ENCODE peak calls at places on chromosomes 2 and 18, in five cellular contexts. F is NCI-H2171 treated with DMSO at 0.1 percent for 48 hours; W is RWPE1; L is dorsolateral prefrontal cortex; M is stimulated activated CD8-positive, alpha-beta memory T cell treated with anti-CD3 and anti-CD28 coated beads, Interleukin-7, amount 100 ng/mL, for 48 hours. J is an unnamed sample.

GRCh38 chr2:17961789-17962188 is 83.3 kb downstream of the KCNS3 start:
- DNase-seq in W (no peak), F (no peak), M (no peak), L (no peak), J (no peak)

GRCh38 chr2:189254268-189254883 is 74.8 kb upstream of the COL5A2 start:
- DNase-seq in M (no peak), F (no peak), W (peak), L (peak), J (peak)

GRCh38 chr2:199914372-199914958 is 3.4 kb downstream of the C2orf69 start:
- DNase-seq in W (no peak), F (no peak), L (no peak), M (no peak), J (no peak)

GRCh38 chr18:66344227-66344626 is 259.7 kb downstream of the CDH19 start:
- DNase-seq in L (no peak), M (no peak), W (no peak), F (peak), J (no peak)

GRCh38 chr2:176004925-176005324 is 2.9 kb upstream of the LNPK start:
- DNase-seq in L (no peak), M (no peak), W (no peak), F (no peak), J (no peak)

GRCh38 chr2:136243638-136244557 is 125.9 kb upstream of the CXCR4 start:
- DNase-seq in W (no peak), L (peak), F (no peak), M (no peak), J (no peak)

GRCh38 chr2:238441262-238442114 is 14.8 kb downstream of the ASB1 start:
- DNase-seq in L (no peak), M (no peak), W (no peak), F (no peak), J (no peak)

GRCh38 chr2:53633441-53633840 is 134.2 kb upstream of the CHAC2 start:
- DNase-seq in W (peak), L (no peak), F (no peak), M (no peak), J (peak)

GRCh38 chr18:31942301-31942998 is 478 bp downstream of the TRAPPC8 start:
- DNase-seq in W (peak), L (peak), M (peak), F (no peak), J (no peak)

GRCh38 chr18:9919564-9920232 is 5.9 kb downstream of the VAPA start:
- DNase-seq in W (no peak), L (no peak), M (no peak), F (no peak), J (no peak)

GRCh38 chr2:150143087-150143536 is 344.4 kb downstream of the RND3 start:
- DNase-seq in M (no peak), L (no peak), F (no peak), W (peak), J (no peak)

GRCh38 chr2:170974304-170974993 is 45.4 kb downstream of the GORASP2 start:
- DNase-seq in F (no peak), W (no peak), L (no peak), M (no peak), J (no peak)

GRCh38 chr2:217184242-217184641 is 324.4 kb upstream of the TNP1 start:
- DNase-seq in M (no peak), F (no peak), L (no peak), W (no peak), J (no peak)

GRCh38 chr2:63712748-63713147 is 124.0 kb downstream of the MDH1 start:
- DNase-seq in L (no peak), W (no peak), F (no peak), M (no peak), J (no peak)

GRCh38 chr2:168731550-168732128 is 70.8 kb upstream of the NOSTRIN start:
- DNase-seq in L (no peak), W (no peak), F (no peak), M (no peak), J (no peak)

GRCh38 chr2:101002562-101003277 is 631 bp downstream of the RPL31 start:
- DNase-seq in M (no peak), L (no peak), F (no peak), W (no peak), J (no peak)

GRCh38 chr2:216619411-216620393 is 13.5 kb upstream of the IGFBP2 start:
- DNase-seq in M (no peak), L (no peak), W (no peak), F (peak), J (no peak)

GRCh38 chr2:33848486-33848885 is 249.4 kb upstream of the FAM98A start:
- DNase-seq in M (no peak), F (no peak), W (peak), L (no peak), J (no peak)

GRCh38 chr2:236840215-236840614 is 245.5 kb upstream of the COPS8 start:
- DNase-seq in W (no peak), F (no peak), L (no peak), M (no peak), J (no peak)

GRCh38 chr2:85537600-85538506 is 1.1 kb upstream of the MAT2A start:
- DNase-seq in W (no peak), F (peak), M (no peak), L (peak), J (no peak)

GRCh38 chr2:165499131-165499530 is 29.6 kb downstream of the CSRNP3 start:
- DNase-seq in W (no peak), L (no peak), F (no peak), M (no peak), J (no peak)

GRCh38 chr2:201618744-201619654 is 24.3 kb downstream of the TMEM237 start:
- DNase-seq in F (peak), W (peak), L (peak), M (no peak), J (no peak)

GRCh38 chr18:2338601-2339000 is 232.7 kb downstream of the METTL4 start:
- DNase-seq in L (no peak), W (no peak), F (no peak), M (no peak), J (no peak)

GRCh38 chr18:9792565-9793226 is 84.6 kb downstream of the RAB31 start:
- DNase-seq in M (no peak), L (no peak), W (no peak), F (no peak), J (no peak)

GRCh38 chr2:21423854-21424253 is 300.1 kb downstream of the TDRD15 start:
- DNase-seq in M (no peak), F (no peak), W (no peak), L (no peak), J (no peak)

GRCh38 chr2:113158884-113159553 is 14.8 kb upstream of the PSD4 start:
- DNase-seq in W (no peak), L (no peak), F (no peak), M (no peak), J (no peak)

GRCh38 chr18:54161267-54161666 is 63.2 kb downstream of the MBD2 start:
- DNase-seq in M (no peak), W (no peak), F (no peak), L (no peak), J (no peak)

GRCh38 chr2:217392930-217393584 is 533.2 kb upstream of the TNP1 start:
- DNase-seq in W (no peak), M (no peak), F (no peak), L (no peak), J (no peak)